ENCODE peak calls at places on chromosome 11, in five cellular contexts. R is GM12878, E is A549, C is H1, W is HepG2. H is an unnamed sample.

GRCh38 chr11:111183706-111184105 is 61.8 kb upstream of the POU2AF2 start:
- DNase-seq in C (no peak), E (peak; percentile 7), W (no peak), R (no peak), H (no peak)

GRCh38 chr11:102615077-102615893 is 9.8 kb downstream of the MMP20 start:
- DNase-seq in R (no peak), W (peak; percentile 82), E (no peak), C (no peak), H (no peak)

GRCh38 chr11:103709366-103709765 is 327.1 kb upstream of the DDI1 start:
- DNase-seq in W (no peak), C (no peak), R (no peak), E (no peak), H (no peak)

GRCh38 chr11:76839326-76839725 is 21.4 kb upstream of the ACER3 start:
- DNase-seq in W (no peak), C (no peak), R (no peak), E (no peak), H (no peak)

GRCh38 chr11:75668508-75669297 is at the start of gene MAP6:
- DNase-seq in R (no peak), E (peak; percentile 21), W (no peak), C (no peak), H (peak; percentile 30)

GRCh38 chr11:10514210-10514609 is 26.8 kb downstream of the RNF141 start:
- DNase-seq in W (no peak), E (peak; percentile 12), C (no peak), R (no peak), H (no peak)

GRCh38 chr11:105862736-105863367 is 159.2 kb downstream of the MSANTD4 start:
- DNase-seq in W (peak; percentile 36), C (no peak), R (no peak), E (peak; percentile 27), H (no peak)

GRCh38 chr11:10139656-10140055 is 154.4 kb downstream of the SBF2 start:
- DNase-seq in W (no peak), C (no peak), R (no peak), E (peak; percentile 12), H (no peak)

GRCh38 chr11:962743-963142 is 37.1 kb downstream of the AP2A2 start:
- DNase-seq in C (no peak), W (no peak), R (no peak), E (no peak), H (no peak)

DNA sequence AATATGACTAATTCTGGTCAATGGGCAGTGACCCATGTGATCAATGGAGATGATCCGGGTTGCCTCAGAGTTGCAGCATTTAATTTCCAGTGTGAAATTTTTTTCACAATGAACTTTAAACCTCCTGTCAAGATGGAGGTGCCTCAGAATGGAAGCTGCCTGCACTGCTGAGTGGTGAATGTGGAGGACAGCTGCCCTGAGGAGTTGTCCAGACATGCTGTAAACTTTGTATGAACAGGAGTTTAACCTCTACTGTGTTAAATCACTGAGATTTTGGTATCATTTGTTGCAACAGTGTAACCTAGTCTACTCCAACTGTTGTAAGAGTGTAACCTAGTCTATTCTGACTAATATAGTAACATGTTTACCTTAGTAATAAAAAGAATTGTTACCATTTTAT is 13.0 kb upstream of the PTPN5 start:
- DNase-seq in W (no peak), R (no peak), E (no peak), C (no peak), H (peak; percentile 2)
- TF ChIP-seq HDAC2 in W (no peak), R (no peak), E (no peak), C (no peak), H (no peak)

DNA sequence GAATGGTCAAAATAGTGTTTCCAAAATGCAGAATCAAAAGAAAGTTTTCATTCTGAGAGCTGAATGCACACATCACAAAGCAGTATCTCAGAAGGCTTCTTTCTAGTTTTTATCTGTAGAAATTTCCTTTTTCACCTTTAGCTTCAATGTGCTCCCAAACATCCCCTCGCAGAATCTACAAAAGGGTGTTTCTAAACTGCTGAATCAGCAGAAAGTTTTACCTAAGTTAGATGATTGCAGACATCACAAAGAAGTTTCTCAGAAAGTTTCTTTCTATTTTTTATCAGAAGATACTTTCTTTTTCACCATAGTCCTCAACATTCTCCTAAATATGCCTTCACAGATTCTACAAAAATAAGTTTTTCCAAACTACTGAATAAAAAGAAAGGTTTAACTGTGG is 239.8 kb downstream of the OR4A5 start:
- DNase-seq in E (no peak), R (no peak), W (no peak), C (no peak), H (no peak)
- H3K9me3 ChIP-seq in E (peaks cover 10% of the 10 kb centered on the region), R (no peaks in the 10 kb centered on the region), W (peaks cover 57% of the 10 kb centered on the region), C (peaks cover 23% of the 10 kb centered on the region), H (no peaks in the 10 kb centered on the region)

GRCh38 chr11:121194731-121195596 is 93.9 kb downstream of the TECTA start:
- DNase-seq in R (peak; percentile 31), C (no peak), W (peak; percentile 59), E (peak; percentile 49), H (peak; percentile 46)
- TF ChIP-seq HDAC2 in R (no peak), C (no peak), W (no peak), E (no peak), H (no peak)

DNA sequence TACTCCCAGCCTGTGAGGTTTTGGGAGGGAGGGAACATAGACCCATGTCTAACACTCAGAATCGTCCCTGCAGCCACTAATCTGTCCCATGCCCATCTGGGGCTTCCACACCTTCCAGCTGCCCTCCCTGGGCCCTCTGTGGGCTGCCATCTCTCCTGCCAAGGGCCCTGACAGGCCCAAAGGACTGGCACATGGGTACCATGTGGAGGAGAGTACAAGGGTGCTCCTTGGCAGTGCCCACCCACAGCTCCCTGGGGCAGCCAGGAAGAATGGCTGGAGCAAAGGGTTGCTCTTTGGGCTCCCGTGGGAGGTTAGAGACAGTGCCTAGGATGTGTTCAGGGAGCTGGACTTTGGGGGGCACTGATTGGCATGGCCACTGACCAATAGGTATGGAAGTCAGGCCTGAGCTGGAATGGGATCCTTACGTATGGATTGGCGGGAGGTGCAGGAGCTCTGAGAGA is 56.8 kb downstream of the CD82 start:
- DNase-seq in C (no peak), R (no peak), E (no peak), W (no peak), H (no peak)
- H3K9me3 ChIP-seq in C (no peaks in the 10 kb centered on the region), R (peaks cover 3% of the 10 kb centered on the region), E (no peaks in the 10 kb centered on the region), W (no peaks in the 10 kb centered on the region), H (no peaks in the 10 kb centered on the region)

DNA sequence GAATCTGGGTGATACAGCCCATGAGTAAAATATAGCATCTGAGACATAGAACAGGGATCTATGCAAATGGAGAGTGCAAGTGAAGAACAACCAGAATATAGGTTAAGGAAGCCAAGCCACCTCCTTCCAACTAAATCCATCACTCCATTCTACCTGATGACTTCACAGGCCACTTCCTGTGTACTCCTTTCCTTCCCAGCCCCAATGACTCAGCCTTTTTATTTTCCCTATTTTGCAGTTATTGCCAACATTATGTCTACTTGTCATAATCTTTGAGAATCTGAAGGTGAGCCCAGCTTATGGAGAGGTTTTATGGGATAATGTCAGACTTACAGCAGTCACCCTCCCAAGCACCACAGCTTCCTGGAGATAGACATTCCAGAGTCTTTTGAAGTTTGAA is 1.4 kb upstream of the OR52M1 start:
- DNase-seq in R (no peak), E (peak; percentile 13), C (no peak), W (no peak), H (no peak)
- TF ChIP-seq HDAC2 in R (no peak), E (no peak), C (no peak), W (no peak), H (no peak)

DNA sequence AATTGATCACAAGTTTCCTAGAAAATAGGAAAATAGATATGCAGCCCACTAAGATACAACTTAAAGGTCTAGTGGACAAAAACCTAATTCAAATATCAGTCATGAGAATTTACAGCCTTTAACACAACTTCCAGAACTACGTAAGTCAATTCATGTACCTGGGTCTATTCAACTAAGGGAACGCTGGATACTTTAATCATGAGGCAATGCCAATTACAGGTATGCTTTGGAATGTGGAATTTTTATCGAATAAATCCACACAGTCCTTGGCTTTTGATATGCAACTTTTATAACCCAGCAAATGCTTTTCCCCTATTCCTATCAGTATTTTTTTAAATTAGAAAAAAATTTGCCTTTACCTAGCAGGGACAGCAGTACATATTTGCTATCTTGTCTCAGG is 289.5 kb upstream of the FAT3 start:
- DNase-seq in E (no peak), W (no peak), R (no peak), C (no peak), H (no peak)
- H3K9me3 ChIP-seq in E (no peaks in the 10 kb centered on the region), W (peaks cover 18% of the 10 kb centered on the region), R (no peaks in the 10 kb centered on the region), C (no peaks in the 10 kb centered on the region), H (no peaks in the 10 kb centered on the region)

GRCh38 chr11:100812517-100812916 is 125.4 kb downstream of the ARHGAP42 start:
- DNase-seq in R (no peak), E (no peak), W (no peak), C (no peak), H (no peak)

GRCh38 chr11:100810666-100811065 is 123.6 kb downstream of the ARHGAP42 start:
- DNase-seq in C (no peak), R (no peak), W (no peak), E (no peak), H (no peak)

GRCh38 chr11:100805509-100806199 is 118.6 kb downstream of the ARHGAP42 start:
- DNase-seq in E (no peak), C (no peak), R (no peak), W (no peak), H (no peak)

GRCh38 chr11:100808904-100809491 is 121.9 kb downstream of the ARHGAP42 start:
- DNase-seq in W (no peak), R (no peak), E (peak; percentile 21), C (no peak), H (peak; percentile 56)

GRCh38 chr11:100810146-100810545 is 123.1 kb downstream of the ARHGAP42 start:
- DNase-seq in W (no peak), C (no peak), E (no peak), R (no peak), H (no peak)
- TF ChIP-seq HDAC2 in W (no peak), C (no peak), E (no peak), R (no peak), H (no peak)

GRCh38 chr11:17496406-17496805 is 19.8 kb upstream of the ABCC8 start:
- DNase-seq in C (no peak), E (no peak), W (no peak), R (no peak), H (no peak)
- H3K9me3 ChIP-seq in C (no peaks in the 10 kb centered on the region), E (no peaks in the 10 kb centered on the region), W (no peaks in the 10 kb centered on the region), R (no peaks in the 10 kb centered on the region), H (no peaks in the 10 kb centered on the region)

GRCh38 chr11:35619030-35619753 is 932 bp downstream of the FJX1 start:
- DNase-seq in W (no peak), R (no peak), C (no peak), E (peak; percentile 77), H (no peak)
- TF ChIP-seq HDAC2 in W (no peak), R (no peak), C (no peak), E (peak; percentile 90), H (no peak)

GRCh38 chr11:58762284-58763119 is 30.8 kb upstream of the GLYAT start:
- DNase-seq in C (no peak), E (no peak), R (no peak), W (peak; percentile 96), H (no peak)
- H3K9me3 ChIP-seq in C (peaks cover 8% of the 10 kb centered on the region), E (no peaks in the 10 kb centered on the region), R (no peaks in the 10 kb centered on the region), W (no peaks in the 10 kb centered on the region), H (no peaks in the 10 kb centered on the region)